ENCODE peak calls at places on chromosome 22, in nine cellular contexts. Y, F, T, Z, O, C, B, W and M are unnamed samples.

GRCh38 chr22:29798318-29798717 is 31.1 kb downstream of the UQCR10 start:
- DNase-seq in Y (no peak), F (peak; percentile 69), T (no peak), Z (no peak), O (no peak), C (no peak), B (no peak), W (no peak), M (no peak)

GRCh38 chr22:49803134-49803533 is 24.5 kb downstream of the BRD1 start:
- DNase-seq in Y (no peak), F (no peak), T (no peak), Z (no peak), O (no peak), C (peak; percentile 63), B (no peak), W (no peak), M (no peak)

GRCh38 chr22:28594784-28595324 is 84.8 kb downstream of the TTC28 start:
- DNase-seq in Y (peak; percentile 35), F (peak; percentile 78), T (no peak), Z (no peak), O (no peak), C (peak; percentile 71), B (no peak), W (no peak), M (no peak)

GRCh38 chr22:40509401-40510134 is 127.0 kb downstream of the MRTFA start:
- DNase-seq in Y (peak; percentile 63), F (peak; percentile 99), T (no peak), Z (no peak), O (no peak), C (peak; percentile 78), B (peak; percentile 50), W (no peak), M (no peak)

GRCh38 chr22:19463491-19464469 is 15.2 kb downstream of the UFD1 start:
- DNase-seq in Y (no peak), F (peak; percentile 90), T (no peak), Z (no peak), O (no peak), C (no peak), B (peak; percentile 58), W (no peak), M (no peak)

GRCh38 chr22:39234157-39234793 is 10.5 kb downstream of the PDGFB start:
- DNase-seq in Y (no peak), F (peak; percentile 25), T (no peak), Z (no peak), O (no peak), C (no peak), B (peak; percentile 74), W (no peak), M (no peak)

GRCh38 chr22:32644252-32645100 is 157.0 kb upstream of the TIMP3 start:
- DNase-seq in Y (no peak), F (peak; percentile 89), T (no peak), Z (no peak), O (no peak), C (peak; percentile 87), B (peak; percentile 54), W (no peak), M (no peak)

GRCh38 chr22:49419661-49420060 is 408.0 kb downstream of the BRD1 start:
- DNase-seq in Y (no peak), F (no peak), T (no peak), Z (no peak), O (no peak), C (no peak), B (no peak), W (no peak), M (no peak)

GRCh38 chr22:29260031-29260560 is 7.7 kb downstream of the RHBDD3 start:
- DNase-seq in Y (no peak), F (no peak), T (no peak), Z (no peak), O (no peak), C (no peak), B (no peak), W (no peak), M (no peak)

GRCh38 chr22:17357688-17358087 is 11.6 kb upstream of the CECR2 start:
- DNase-seq in Y (no peak), F (no peak), T (no peak), Z (no peak), O (no peak), C (no peak), B (no peak), W (no peak), M (no peak)

GRCh38 chr22:45905924-45906865 is 70.8 kb downstream of the WNT7B start:
- DNase-seq in Y (no peak), F (peak; percentile 64), T (no peak), Z (no peak), O (no peak), C (peak; percentile 54), B (peak; percentile 38), W (no peak), M (no peak)

GRCh38 chr22:49583886-49584505 is 243.7 kb downstream of the BRD1 start:
- DNase-seq in Y (no peak), F (no peak), T (no peak), Z (no peak), O (no peak), C (no peak), B (no peak), W (no peak), M (no peak)